ENCODE peak calls at places on chromosomes 16 and 17, in eight cellular contexts. S is IMR-90, E is fibroblast of lung, V is lung, N is GM12865, Z is PC-9, H is AG09319, X is lower leg skin. J is an unnamed sample.

GRCh38 chr17:44607836-44608690 is 48.2 kb upstream of the MEIOC start:
- DNase-seq in S (peak; percentile 74), E (peak; percentile 83), V (no peak), N (no peak), Z (no peak), H (peak; percentile 56), X (no peak), J (no peak)

GRCh38 chr16:86991679-86992078 is 325.5 kb downstream of the C16orf95 start:
- DNase-seq in S (peak; percentile 88), E (peak; percentile 78), V (no peak), N (no peak), Z (no peak), H (no peak), X (no peak), J (no peak)

GRCh38 chr17:77572851-77573250 is 385.7 kb upstream of the TNRC6C start:
- DNase-seq in S (no peak), E (no peak), V (no peak), N (no peak), Z (no peak), H (no peak), X (no peak), J (no peak)

GRCh38 chr17:60695960-60696359 is 18.3 kb downstream of the BCAS3 start:
- DNase-seq in S (peak; percentile 47), E (peak; percentile 27), V (no peak), N (no peak), Z (no peak), H (no peak), X (no peak), J (no peak)

GRCh38 chr17:69654981-69655581 is 240.6 kb downstream of the MAP2K6 start:
- DNase-seq in S (peak; percentile 95), E (peak; percentile 93), V (no peak), N (no peak), Z (peak; percentile 82), H (peak; percentile 82), X (no peak), J (no peak)

GRCh38 chr17:78974635-78975591 is 4.8 kb downstream of the LGALS3BP start:
- DNase-seq in S (peak; percentile 84), E (peak; percentile 75), V (peak; percentile 83), N (no peak), Z (no peak), H (peak; percentile 74), X (peak; percentile 96), J (no peak)

GRCh38 chr16:2469399-2470233 is 1.5 kb upstream of the NTN3 start:
- DNase-seq in S (no peak), E (no peak), V (no peak), N (no peak), Z (no peak), H (no peak), X (no peak), J (peak; percentile 55)

GRCh38 chr17:39745335-39746144 is 7.8 kb downstream of the GRB7 start:
- DNase-seq in S (no peak), E (no peak), V (no peak), N (no peak), Z (no peak), H (no peak), X (no peak), J (no peak)

GRCh38 chr17:9612016-9612415 is 33.3 kb upstream of the USP43 start:
- DNase-seq in S (no peak), E (no peak), V (no peak), N (no peak), Z (no peak), H (no peak), X (no peak), J (no peak)

GRCh38 chr17:64328875-64329405 is 61.7 kb downstream of the PECAM1 start:
- DNase-seq in S (no peak), E (no peak), V (no peak), N (no peak), Z (no peak), H (no peak), X (no peak), J (no peak)

GRCh38 chr17:5078106-5079028 is at the start of gene ZFP3:
- DNase-seq in S (peak; percentile 68), E (peak; percentile 87), V (peak; percentile 89), N (peak; percentile 90), Z (peak; percentile 58), H (peak; percentile 35), X (peak; percentile 96), J (peak; percentile 85)

GRCh38 chr17:19646788-19647696 is 1.5 kb upstream of the ALDH3A2 start:
- DNase-seq in S (no peak), E (peak; percentile 13), V (no peak), N (no peak), Z (peak; percentile 80), H (no peak), X (no peak), J (no peak)

GRCh38 chr16:84883301-84883700 is 63.5 kb downstream of the CRISPLD2 start:
- DNase-seq in S (no peak), E (peak; percentile 67), V (no peak), N (no peak), Z (no peak), H (no peak), X (no peak), J (no peak)

GRCh38 chr16:54928016-54928356 is 2.7 kb upstream of the IRX5 start:
- DNase-seq in S (no peak), E (peak; percentile 34), V (no peak), N (no peak), Z (peak; percentile 38), H (no peak), X (no peak), J (no peak)

GRCh38 chr17:42514867-42515266 is 21.2 kb upstream of the NAGLU start:
- DNase-seq in S (no peak), E (no peak), V (no peak), N (no peak), Z (no peak), H (no peak), X (no peak), J (no peak)

GRCh38 chr17:79776378-79777165 is 1.4 kb upstream of the CBX2 start:
- DNase-seq in S (no peak), E (no peak), V (no peak), N (no peak), Z (no peak), H (no peak), X (no peak), J (no peak)

GRCh38 chr17:81026266-81027036 is 8.5 kb upstream of the BAIAP2 start:
- DNase-seq in S (no peak), E (no peak), V (no peak), N (no peak), Z (no peak), H (no peak), X (no peak), J (no peak)

GRCh38 chr17:8826808-8827435 is 27.8 kb upstream of the MFSD6L start:
- DNase-seq in S (no peak), E (no peak), V (no peak), N (no peak), Z (no peak), H (no peak), X (peak; percentile 40), J (no peak)

GRCh38 chr16:10200823-10201571 is 18.8 kb upstream of the GRIN2A start:
- DNase-seq in S (no peak), E (no peak), V (no peak), N (no peak), Z (no peak), H (no peak), X (no peak), J (no peak)

DNA sequence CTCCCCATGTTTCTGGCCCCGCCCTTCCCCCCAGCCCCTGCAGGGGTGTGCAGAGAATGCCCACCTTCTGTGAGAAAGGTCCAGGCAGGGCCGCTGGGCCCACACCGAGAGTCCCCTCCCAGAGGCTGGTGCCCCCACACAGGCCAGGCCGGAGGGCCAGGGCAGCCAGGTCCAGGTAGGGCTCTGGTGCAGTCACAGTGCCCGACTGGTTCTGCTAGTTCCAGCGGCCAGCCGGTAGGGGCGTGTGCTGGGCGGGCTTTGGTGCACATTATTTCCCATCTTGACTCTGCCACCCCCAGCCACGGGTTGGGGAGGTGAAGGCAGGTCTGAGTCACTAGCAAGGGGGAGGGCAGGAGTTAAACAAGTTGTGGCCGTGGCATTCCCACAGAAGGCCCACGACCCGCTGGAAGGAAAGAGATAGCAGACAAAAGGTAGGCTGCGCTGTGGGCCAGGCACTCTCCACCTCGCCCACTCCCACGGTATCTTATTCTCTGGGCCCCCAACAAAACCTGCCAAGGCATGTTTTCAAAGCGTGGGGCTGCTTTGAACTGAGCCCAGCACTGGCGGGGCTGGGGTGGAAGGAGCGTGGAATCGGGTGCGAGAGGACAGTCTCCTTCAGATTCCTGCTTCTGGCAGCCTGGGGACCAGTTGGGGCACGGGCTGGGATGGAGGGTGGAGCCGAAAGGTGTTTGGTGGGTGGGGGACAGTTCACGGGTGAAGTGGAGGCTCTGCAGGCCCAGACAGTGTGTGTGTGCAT is 1.9 kb downstream of the EPN3 start:
- DNase-seq in S (no peak), E (peak; percentile 49), V (no peak), N (no peak), Z (peak; percentile 79), H (no peak), X (peak; percentile 89), J (no peak)
- TF ChIP-seq CTCF in S (peak; percentile 15), E (peak; percentile 10), V (no peak), N (no peak), Z (peak; percentile 72), H (peak; percentile 6), X (no peak), J (no peak)

DNA sequence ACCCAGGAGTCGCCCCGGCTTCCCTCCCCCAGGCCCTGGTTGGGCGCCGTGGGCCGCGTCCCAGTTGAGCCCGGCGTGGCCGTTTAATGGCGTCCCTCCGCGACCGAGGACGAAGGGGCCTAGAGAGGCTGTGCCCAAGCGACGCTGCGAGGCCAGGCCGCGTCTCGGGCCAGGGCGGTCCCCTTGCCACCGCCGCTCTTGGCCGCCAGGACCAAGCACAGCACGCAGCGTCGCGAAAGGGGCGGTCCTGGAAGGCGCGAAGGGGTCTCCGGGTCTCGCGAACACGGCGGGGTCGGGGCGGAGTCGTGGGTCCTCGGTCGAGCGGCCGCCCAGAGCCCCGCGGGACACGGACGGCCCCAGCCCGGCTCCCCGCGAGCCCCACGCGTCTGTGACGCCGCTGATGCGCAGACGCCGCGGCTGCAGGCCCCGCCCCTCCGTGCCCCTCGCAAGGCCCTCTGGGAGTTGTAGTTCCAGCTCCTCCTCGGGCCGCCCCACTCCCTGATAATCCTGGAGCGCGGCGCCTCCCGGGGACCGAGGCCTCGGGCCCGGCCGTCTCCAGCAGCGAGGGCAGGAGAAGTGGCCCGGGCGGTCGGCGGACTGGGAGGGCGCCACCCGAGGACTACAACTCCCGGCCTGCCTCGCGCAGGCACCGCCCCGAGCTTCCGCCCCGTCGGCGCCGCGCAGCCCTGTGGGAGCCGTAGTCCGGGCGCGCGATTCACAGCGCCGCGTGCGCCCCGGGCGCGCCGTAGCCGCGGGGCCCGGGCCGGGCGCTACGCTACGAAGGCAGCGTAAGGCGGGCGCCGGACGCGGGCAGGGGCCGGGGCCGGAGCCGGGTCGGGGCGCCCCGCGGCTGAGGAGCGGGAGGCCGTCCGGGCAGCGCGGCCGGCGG is at the start of gene CAPN15:
- DNase-seq in S (peak; percentile 79), E (peak; percentile 83), V (peak; percentile 87), N (peak; percentile 92), Z (peak; percentile 73), H (peak; percentile 69), X (peak; percentile 97), J (peak; percentile 97)
- TF ChIP-seq CTCF in S (no peak), E (no peak), V (no peak), N (no peak), Z (no peak), H (no peak), X (no peak), J (no peak)

GRCh38 chr16:71311553-71312158 is 22.5 kb upstream of the CMTR2 start:
- DNase-seq in S (peak; percentile 5), E (peak; percentile 6), V (no peak), N (peak; percentile 21), Z (no peak), H (no peak), X (no peak), J (peak; percentile 43)
- TF ChIP-seq CTCF in S (peak; percentile 58), E (peak; percentile 67), V (peak; percentile 65), N (peak; percentile 71), Z (peak; percentile 82), H (peak; percentile 72), X (no peak), J (peak; percentile 64)

GRCh38 chr17:48542956-48543853 is 1.7 kb downstream of the HOXB2 start:
- DNase-seq in S (peak; percentile 67), E (no peak), V (no peak), N (peak; percentile 56), Z (no peak), H (no peak), X (peak; percentile 94), J (peak; percentile 85)
- TF ChIP-seq CTCF in S (no peak), E (no peak), V (no peak), N (peak; percentile 16), Z (no peak), H (no peak), X (no peak), J (no peak)

J was measured in GM20000.